ENCODE peak calls at places on chromosomes 13 and 19, in seven cellular contexts. One of them, this sample, is unnamed.
A peak's percentile ranks its signal among the peaks of the same experiment; 100 is the strongest.

GRCh38 chr19:1091544-1092175 is 3.5 kb downstream of the POLR2E start:
- DNase-seq in lower leg skin: no peak
- DNase-seq in astrocyte: no peak
- DNase-seq in HCT116: no peak
- DNase-seq in thoracic aorta: no peak
- DNase-seq in cardiac fibroblast: no peak
- DNase-seq in epithelial cell of esophagus: no peak
- DNase-seq in this sample: no peak

GRCh38 chr13:25659091-25659502 is 287.3 kb downstream of the ATP8A2 start:
- DNase-seq in astrocyte: no peak
- DNase-seq in thoracic aorta: no peak
- DNase-seq in cardiac fibroblast: no peak
- DNase-seq in lower leg skin: no peak
- DNase-seq in HCT116: no peak
- DNase-seq in epithelial cell of esophagus: peak; percentile 40
- DNase-seq in this sample: no peak

GRCh38 chr19:17497149-17497798 is 14.2 kb upstream of the PGLS start:
- DNase-seq in HCT116: no peak
- DNase-seq in astrocyte: no peak
- DNase-seq in lower leg skin: no peak
- DNase-seq in thoracic aorta: no peak
- DNase-seq in epithelial cell of esophagus: no peak
- DNase-seq in cardiac fibroblast: no peak
- DNase-seq in this sample: no peak

GRCh38 chr13:79457948-79458347 is 23.0 kb upstream of the NDFIP2 start:
- DNase-seq in HCT116: no peak
- DNase-seq in lower leg skin: no peak
- DNase-seq in epithelial cell of esophagus: peak; percentile 88
- DNase-seq in astrocyte: peak; percentile 78
- DNase-seq in cardiac fibroblast: peak; percentile 89
- DNase-seq in thoracic aorta: no peak
- DNase-seq in this sample: peak; percentile 81

GRCh38 chr19:10474962-10475451 is 28.1 kb downstream of the KEAP1 start:
- DNase-seq in lower leg skin: no peak
- DNase-seq in thoracic aorta: no peak
- DNase-seq in astrocyte: no peak
- DNase-seq in HCT116: no peak
- DNase-seq in epithelial cell of esophagus: no peak
- DNase-seq in cardiac fibroblast: no peak
- DNase-seq in this sample: no peak

GRCh38 chr13:73138276-73138950 is 79.6 kb downstream of the KLF5 start:
- DNase-seq in epithelial cell of esophagus: peak; percentile 40
- DNase-seq in thoracic aorta: no peak
- DNase-seq in astrocyte: peak; percentile 65
- DNase-seq in lower leg skin: no peak
- DNase-seq in HCT116: no peak
- DNase-seq in cardiac fibroblast: peak; percentile 36
- DNase-seq in this sample: peak; percentile 12

GRCh38 chr19:1343026-1343425 is 40.7 kb upstream of the NDUFS7 start:
- DNase-seq in HCT116: no peak
- DNase-seq in astrocyte: no peak
- DNase-seq in thoracic aorta: no peak
- DNase-seq in cardiac fibroblast: peak; percentile 15
- DNase-seq in epithelial cell of esophagus: no peak
- DNase-seq in lower leg skin: no peak
- DNase-seq in this sample: no peak

GRCh38 chr13:35840991-35841604 is 290.1 kb downstream of the DCLK1 start:
- DNase-seq in HCT116: no peak
- DNase-seq in cardiac fibroblast: peak; percentile 20
- DNase-seq in thoracic aorta: no peak
- DNase-seq in epithelial cell of esophagus: no peak
- DNase-seq in lower leg skin: no peak
- DNase-seq in astrocyte: peak; percentile 24
- DNase-seq in this sample: no peak

GRCh38 chr13:49098198-49098597 is 121.9 kb upstream of the MLNR start:
- DNase-seq in astrocyte: peak; percentile 99
- DNase-seq in epithelial cell of esophagus: peak; percentile 79
- DNase-seq in cardiac fibroblast: peak; percentile 95
- DNase-seq in thoracic aorta: peak; percentile 30
- DNase-seq in lower leg skin: no peak
- DNase-seq in HCT116: peak; percentile 81
- DNase-seq in this sample: peak; percentile 94

GRCh38 chr13:24683833-24684599 is 3.8 kb downstream of the ATP12A start:
- DNase-seq in lower leg skin: no peak
- DNase-seq in epithelial cell of esophagus: peak; percentile 48
- DNase-seq in cardiac fibroblast: peak; percentile 31
- DNase-seq in HCT116: peak; percentile 24
- DNase-seq in astrocyte: no peak
- DNase-seq in thoracic aorta: no peak
- DNase-seq in this sample: peak; percentile 23

GRCh38 chr13:112713517-112714253 is 23.8 kb downstream of the ATP11A start:
- DNase-seq in astrocyte: no peak
- DNase-seq in HCT116: no peak
- DNase-seq in thoracic aorta: no peak
- DNase-seq in cardiac fibroblast: no peak
- DNase-seq in epithelial cell of esophagus: no peak
- DNase-seq in lower leg skin: no peak
- DNase-seq in this sample: no peak

GRCh38 chr13:50969691-50970090 is 60.1 kb downstream of the RNASEH2B start:
- DNase-seq in astrocyte: no peak
- DNase-seq in thoracic aorta: no peak
- DNase-seq in lower leg skin: no peak
- DNase-seq in cardiac fibroblast: no peak
- DNase-seq in HCT116: no peak
- DNase-seq in epithelial cell of esophagus: peak; percentile 42
- DNase-seq in this sample: no peak

GRCh38 chr19:37309834-37310575 is 60.9 kb upstream of the ZNF527 start:
- DNase-seq in HCT116: no peak
- DNase-seq in cardiac fibroblast: no peak
- DNase-seq in astrocyte: no peak
- DNase-seq in epithelial cell of esophagus: peak; percentile 44
- DNase-seq in lower leg skin: no peak
- DNase-seq in thoracic aorta: no peak
- DNase-seq in this sample: peak; percentile 8

GRCh38 chr13:23427342-23428182 is 5.9 kb downstream of the SACS start:
- DNase-seq in thoracic aorta: peak; percentile 33
- DNase-seq in astrocyte: peak; percentile 99
- DNase-seq in lower leg skin: no peak
- DNase-seq in epithelial cell of esophagus: peak; percentile 87
- DNase-seq in cardiac fibroblast: peak; percentile 90
- DNase-seq in HCT116: no peak
- DNase-seq in this sample: peak; percentile 93

GRCh38 chr19:33660426-33661160 is 38.8 kb downstream of the CHST8 start:
- DNase-seq in lower leg skin: no peak
- DNase-seq in cardiac fibroblast: no peak
- DNase-seq in astrocyte: no peak
- DNase-seq in epithelial cell of esophagus: no peak
- DNase-seq in HCT116: no peak
- DNase-seq in thoracic aorta: no peak
- DNase-seq in this sample: no peak

GRCh38 chr13:91946498-91947070 is 548.2 kb downstream of the GPC5 start:
- DNase-seq in lower leg skin: no peak
- DNase-seq in thoracic aorta: no peak
- DNase-seq in epithelial cell of esophagus: peak; percentile 30
- DNase-seq in astrocyte: peak; percentile 2
- DNase-seq in HCT116: no peak
- DNase-seq in cardiac fibroblast: peak; percentile 1
- DNase-seq in this sample: no peak

GRCh38 chr19:53774011-53774410 is 50.1 kb downstream of the NLRP12 start:
- DNase-seq in lower leg skin: no peak
- DNase-seq in HCT116: no peak
- DNase-seq in cardiac fibroblast: no peak
- DNase-seq in astrocyte: no peak
- DNase-seq in epithelial cell of esophagus: no peak
- DNase-seq in thoracic aorta: no peak
- DNase-seq in this sample: no peak

GRCh38 chr13:49097374-49097773 is 121.7 kb downstream of the FNDC3A start:
- DNase-seq in cardiac fibroblast: peak; percentile 90
- DNase-seq in lower leg skin: peak; percentile 42
- DNase-seq in thoracic aorta: no peak
- DNase-seq in astrocyte: peak; percentile 48
- DNase-seq in HCT116: peak; percentile 13
- DNase-seq in epithelial cell of esophagus: peak; percentile 91
- DNase-seq in this sample: peak; percentile 88

GRCh38 chr19:9295411-9295849 is 14.2 kb downstream of the ZNF699 start:
- DNase-seq in HCT116: no peak
- DNase-seq in astrocyte: peak; percentile 14
- DNase-seq in cardiac fibroblast: peak; percentile 28
- DNase-seq in thoracic aorta: no peak
- DNase-seq in epithelial cell of esophagus: no peak
- DNase-seq in lower leg skin: no peak
- DNase-seq in this sample: no peak

GRCh38 chr19:4414144-4414799 is 11.8 kb downstream of the CHAF1A start:
- DNase-seq in cardiac fibroblast: peak; percentile 77
- DNase-seq in thoracic aorta: no peak
- DNase-seq in lower leg skin: no peak
- DNase-seq in HCT116: no peak
- DNase-seq in astrocyte: no peak
- DNase-seq in epithelial cell of esophagus: peak; percentile 48
- DNase-seq in this sample: peak; percentile 70

GRCh38 chr19:7925171-7925837 is 631 bp downstream of the CTXN1 start:
- DNase-seq in cardiac fibroblast: peak; percentile 67
- DNase-seq in HCT116: peak; percentile 56
- DNase-seq in epithelial cell of esophagus: peak; percentile 64
- DNase-seq in thoracic aorta: no peak
- DNase-seq in astrocyte: peak; percentile 16
- DNase-seq in lower leg skin: no peak
- DNase-seq in this sample: peak; percentile 90

GRCh38 chr13:48804836-48805601 is 151.3 kb downstream of the CYSLTR2 start:
- DNase-seq in HCT116: no peak
- DNase-seq in lower leg skin: no peak
- DNase-seq in thoracic aorta: no peak
- DNase-seq in astrocyte: peak; percentile 65
- DNase-seq in cardiac fibroblast: no peak
- DNase-seq in epithelial cell of esophagus: no peak
- DNase-seq in this sample: peak; percentile 70

GRCh38 chr13:36858285-36858684 is 39.3 kb downstream of the RFXAP start:
- DNase-seq in lower leg skin: no peak
- DNase-seq in thoracic aorta: no peak
- DNase-seq in astrocyte: peak; percentile 32
- DNase-seq in cardiac fibroblast: peak; percentile 74
- DNase-seq in HCT116: peak; percentile 31
- DNase-seq in epithelial cell of esophagus: peak; percentile 59
- DNase-seq in this sample: peak; percentile 32

GRCh38 chr19:41541990-41542584 is 33.9 kb upstream of the CEACAM21 start:
- DNase-seq in epithelial cell of esophagus: peak; percentile 45
- DNase-seq in astrocyte: no peak
- DNase-seq in thoracic aorta: no peak
- DNase-seq in HCT116: peak; percentile 36
- DNase-seq in lower leg skin: no peak
- DNase-seq in cardiac fibroblast: peak; percentile 59
- DNase-seq in this sample: peak; percentile 37

GRCh38 chr19:12828494-12828893 is 5.9 kb downstream of the RTBDN start:
- DNase-seq in astrocyte: no peak
- DNase-seq in epithelial cell of esophagus: peak; percentile 32
- DNase-seq in lower leg skin: no peak
- DNase-seq in thoracic aorta: no peak
- DNase-seq in HCT116: no peak
- DNase-seq in cardiac fibroblast: no peak
- DNase-seq in this sample: no peak
- TF ChIP-seq CTCF in astrocyte: no peak
- TF ChIP-seq CTCF in epithelial cell of esophagus: no peak
- TF ChIP-seq CTCF in lower leg skin: no peak
- TF ChIP-seq CTCF in thoracic aorta: no peak
- TF ChIP-seq CTCF in HCT116: no peak
- TF ChIP-seq CTCF in cardiac fibroblast: no peak
- TF ChIP-seq CTCF in this sample: no peak

GRCh38 chr13:20174656-20175405 is 14.0 kb upstream of the GJA3 start:
- DNase-seq in epithelial cell of esophagus: peak; percentile 99
- DNase-seq in thoracic aorta: peak; percentile 80
- DNase-seq in lower leg skin: peak; percentile 93
- DNase-seq in HCT116: peak; percentile 90
- DNase-seq in astrocyte: peak; percentile 91
- DNase-seq in cardiac fibroblast: peak; percentile 94
- DNase-seq in this sample: peak; percentile 95
- H3K4me3 ChIP-seq in epithelial cell of esophagus: no peak overlapping the region
- H3K4me3 ChIP-seq in thoracic aorta: peak overlapping the region; percentile 47
- H3K4me3 ChIP-seq in lower leg skin: no peak overlapping the region
- H3K4me3 ChIP-seq in HCT116: peak overlapping the region; percentile 12
- H3K4me3 ChIP-seq in astrocyte: peak overlapping the region; percentile 46
- H3K4me3 ChIP-seq in cardiac fibroblast: peak overlapping the region; percentile 19
- H3K4me3 ChIP-seq in this sample: peak overlapping the region; percentile 15

DNA sequence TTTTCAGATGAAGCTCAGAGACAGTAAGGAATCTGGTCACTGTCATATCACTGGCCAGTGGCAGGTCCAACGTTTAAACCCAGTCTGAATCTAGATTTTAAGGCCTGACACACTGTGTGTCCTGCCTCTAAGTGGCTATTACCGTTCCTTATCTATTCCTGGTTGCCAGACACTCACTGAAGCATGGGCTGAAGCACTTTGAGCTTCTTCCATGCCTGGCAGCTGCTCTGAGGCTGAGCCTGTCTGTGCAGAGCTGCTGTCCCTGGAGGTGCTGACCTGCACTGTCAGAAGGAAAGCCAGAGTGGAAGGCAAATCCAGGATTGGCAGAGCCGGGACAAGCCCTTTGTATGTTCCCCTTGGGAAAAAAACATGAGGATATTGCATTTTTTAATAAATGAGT is 109.2 kb upstream of the SLC7A1 start:
- DNase-seq in cardiac fibroblast: peak; percentile 5
- DNase-seq in epithelial cell of esophagus: no peak
- DNase-seq in thoracic aorta: no peak
- DNase-seq in lower leg skin: no peak
- DNase-seq in astrocyte: no peak
- DNase-seq in HCT116: no peak
- DNase-seq in this sample: peak; percentile 45
- TF ChIP-seq CTCF in cardiac fibroblast: no peak
- TF ChIP-seq CTCF in epithelial cell of esophagus: no peak
- TF ChIP-seq CTCF in thoracic aorta: no peak
- TF ChIP-seq CTCF in lower leg skin: no peak
- TF ChIP-seq CTCF in astrocyte: no peak
- TF ChIP-seq CTCF in HCT116: no peak
- TF ChIP-seq CTCF in this sample: no peak

DNA sequence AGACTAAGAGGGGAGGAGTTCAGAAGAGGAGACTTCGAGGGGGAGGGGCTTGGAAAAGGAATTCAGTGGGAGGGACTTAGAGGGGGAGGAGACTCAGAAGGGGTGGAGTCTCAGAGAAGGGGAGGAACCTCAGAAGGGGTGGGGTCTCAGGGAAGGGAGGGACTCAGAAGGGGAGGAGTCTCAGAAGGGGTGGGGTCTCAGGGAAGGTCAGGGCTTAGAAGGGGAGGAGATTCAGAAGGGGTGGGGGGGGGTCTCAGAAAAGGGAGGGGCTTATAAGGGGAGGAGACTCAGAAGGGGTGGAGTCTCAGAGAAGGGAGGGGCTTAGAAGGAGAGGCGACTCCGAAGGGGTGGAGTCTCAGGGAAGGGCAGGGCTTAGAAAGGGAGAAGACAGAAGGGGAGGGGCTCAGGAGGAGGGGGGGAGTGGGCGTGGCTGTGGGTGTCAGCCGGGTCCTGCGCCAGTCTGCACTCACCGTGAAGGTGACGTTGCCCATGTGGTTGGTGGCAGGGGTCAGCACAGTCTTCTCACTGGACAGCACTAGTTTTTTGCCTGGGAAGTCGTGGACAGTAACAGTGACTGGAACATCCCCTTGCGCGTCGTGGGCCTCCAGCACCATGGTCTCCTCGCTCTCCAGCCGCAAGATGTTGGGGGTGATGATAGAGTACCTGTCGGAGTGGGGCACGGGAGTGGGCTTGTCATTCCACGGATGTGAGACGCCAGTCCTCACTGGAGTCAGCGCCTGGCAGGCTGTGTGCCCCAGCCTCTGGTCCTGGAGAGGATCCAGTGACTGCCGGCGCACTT is 1.5 kb downstream of the C3 start:
- DNase-seq in HCT116: peak; percentile 79
- DNase-seq in cardiac fibroblast: peak; percentile 71
- DNase-seq in lower leg skin: no peak
- DNase-seq in epithelial cell of esophagus: no peak
- DNase-seq in astrocyte: no peak
- DNase-seq in thoracic aorta: no peak
- DNase-seq in this sample: no peak
- H3K4me3 ChIP-seq in HCT116: no peak overlapping the region
- H3K4me3 ChIP-seq in cardiac fibroblast: peak overlapping the region; percentile 71
- H3K4me3 ChIP-seq in lower leg skin: no peak overlapping the region
- H3K4me3 ChIP-seq in epithelial cell of esophagus: no peak overlapping the region
- H3K4me3 ChIP-seq in astrocyte: no peak overlapping the region
- H3K4me3 ChIP-seq in thoracic aorta: no peak overlapping the region
- H3K4me3 ChIP-seq in this sample: no peak overlapping the region